ENCODE peak calls at places on chromosomes 12 and 14, in nine cellular contexts. One of them, this sample, is unnamed. For H3K9me3, the result is how much of the 10 kb centered on the place peaks cover.

GRCh38 chr12:31589896-31590729 is 823 bp downstream of the DENND5B start:
- DNase-seq in cardiac muscle cell: peak
- DNase-seq in adrenal gland: peak
- DNase-seq in uterus: peak
- DNase-seq in HCT116: peak
- DNase-seq in CD8-positive, alpha-beta T cell: no peak
- DNase-seq in lower lobe of right lung: peak
- DNase-seq in body of pancreas: peak
- DNase-seq in CD8-positive, alpha-beta memory T cell: peak
- DNase-seq in this sample: peak

GRCh38 chr14:57831981-57832380 is 33.9 kb downstream of the SLC35F4 start:
- DNase-seq in cardiac muscle cell: no peak
- DNase-seq in adrenal gland: no peak
- DNase-seq in uterus: no peak
- DNase-seq in HCT116: no peak
- DNase-seq in CD8-positive, alpha-beta T cell: no peak
- DNase-seq in lower lobe of right lung: no peak
- DNase-seq in body of pancreas: no peak
- DNase-seq in CD8-positive, alpha-beta memory T cell: no peak
- DNase-seq in this sample: no peak

GRCh38 chr14:26370118-26370517 is 227.7 kb downstream of the NOVA1 start:
- DNase-seq in cardiac muscle cell: peak
- DNase-seq in adrenal gland: no peak
- DNase-seq in uterus: no peak
- DNase-seq in HCT116: no peak
- DNase-seq in CD8-positive, alpha-beta T cell: no peak
- DNase-seq in lower lobe of right lung: no peak
- DNase-seq in body of pancreas: no peak
- DNase-seq in CD8-positive, alpha-beta memory T cell: no peak
- DNase-seq in this sample: no peak

GRCh38 chr12:116559330-116560080 is at the start of gene MAP1LC3B2:
- DNase-seq in cardiac muscle cell: peak
- DNase-seq in adrenal gland: peak
- DNase-seq in uterus: no peak
- DNase-seq in HCT116: peak
- DNase-seq in CD8-positive, alpha-beta T cell: peak
- DNase-seq in lower lobe of right lung: peak
- DNase-seq in body of pancreas: peak
- DNase-seq in CD8-positive, alpha-beta memory T cell: peak
- DNase-seq in this sample: peak

GRCh38 chr14:92613008-92613658 is 99.6 kb downstream of the RIN3 start:
- DNase-seq in cardiac muscle cell: peak
- DNase-seq in adrenal gland: no peak
- DNase-seq in uterus: no peak
- DNase-seq in HCT116: no peak
- DNase-seq in CD8-positive, alpha-beta T cell: peak
- DNase-seq in lower lobe of right lung: peak
- DNase-seq in body of pancreas: no peak
- DNase-seq in CD8-positive, alpha-beta memory T cell: peak
- DNase-seq in this sample: peak

GRCh38 chr12:39071611-39072010 is 166.2 kb upstream of the CPNE8 start:
- DNase-seq in cardiac muscle cell: peak
- DNase-seq in adrenal gland: no peak
- DNase-seq in uterus: no peak
- DNase-seq in HCT116: no peak
- DNase-seq in CD8-positive, alpha-beta T cell: no peak
- DNase-seq in lower lobe of right lung: no peak
- DNase-seq in body of pancreas: no peak
- DNase-seq in CD8-positive, alpha-beta memory T cell: no peak
- DNase-seq in this sample: no peak

GRCh38 chr12:3342051-3342450 is 149.0 kb upstream of the PRMT8 start:
- DNase-seq in cardiac muscle cell: peak
- DNase-seq in adrenal gland: no peak
- DNase-seq in uterus: no peak
- DNase-seq in HCT116: no peak
- DNase-seq in CD8-positive, alpha-beta T cell: no peak
- DNase-seq in lower lobe of right lung: no peak
- DNase-seq in body of pancreas: no peak
- DNase-seq in CD8-positive, alpha-beta memory T cell: no peak
- DNase-seq in this sample: no peak

GRCh38 chr12:16586350-16587109 is 19.4 kb downstream of the LMO3 start:
- DNase-seq in cardiac muscle cell: peak
- DNase-seq in adrenal gland: peak
- DNase-seq in uterus: peak
- DNase-seq in HCT116: no peak
- DNase-seq in CD8-positive, alpha-beta T cell: no peak
- DNase-seq in lower lobe of right lung: no peak
- DNase-seq in body of pancreas: peak
- DNase-seq in CD8-positive, alpha-beta memory T cell: no peak
- DNase-seq in this sample: no peak

GRCh38 chr14:68440776-68441175 is 352.1 kb downstream of the ZFP36L1 start:
- DNase-seq in cardiac muscle cell: no peak
- DNase-seq in adrenal gland: no peak
- DNase-seq in uterus: no peak
- DNase-seq in HCT116: no peak
- DNase-seq in CD8-positive, alpha-beta T cell: no peak
- DNase-seq in lower lobe of right lung: no peak
- DNase-seq in body of pancreas: no peak
- DNase-seq in CD8-positive, alpha-beta memory T cell: no peak
- DNase-seq in this sample: no peak

GRCh38 chr14:106343636-106344035 is 817.3 kb downstream of the TMEM121 start:
- DNase-seq in cardiac muscle cell: no peak
- DNase-seq in adrenal gland: no peak
- DNase-seq in uterus: no peak
- DNase-seq in HCT116: no peak
- DNase-seq in CD8-positive, alpha-beta T cell: no peak
- DNase-seq in lower lobe of right lung: no peak
- DNase-seq in body of pancreas: no peak
- DNase-seq in CD8-positive, alpha-beta memory T cell: no peak
- DNase-seq in this sample: no peak

GRCh38 chr12:80187660-80188090 is 88.3 kb downstream of the OTOGL start:
- DNase-seq in cardiac muscle cell: peak
- DNase-seq in adrenal gland: peak
- DNase-seq in uterus: peak
- DNase-seq in HCT116: no peak
- DNase-seq in CD8-positive, alpha-beta T cell: no peak
- DNase-seq in lower lobe of right lung: no peak
- DNase-seq in body of pancreas: peak
- DNase-seq in CD8-positive, alpha-beta memory T cell: no peak
- DNase-seq in this sample: peak

GRCh38 chr12:109677323-109677722 is 36.3 kb upstream of the FAM222A start:
- DNase-seq in cardiac muscle cell: no peak
- DNase-seq in adrenal gland: no peak
- DNase-seq in uterus: no peak
- DNase-seq in HCT116: no peak
- DNase-seq in CD8-positive, alpha-beta T cell: no peak
- DNase-seq in lower lobe of right lung: no peak
- DNase-seq in body of pancreas: no peak
- DNase-seq in CD8-positive, alpha-beta memory T cell: no peak
- DNase-seq in this sample: no peak

GRCh38 chr14:81371802-81372201 is 28.3 kb downstream of the STON2 start:
- DNase-seq in cardiac muscle cell: no peak
- DNase-seq in adrenal gland: no peak
- DNase-seq in uterus: no peak
- DNase-seq in HCT116: no peak
- DNase-seq in CD8-positive, alpha-beta T cell: no peak
- DNase-seq in lower lobe of right lung: no peak
- DNase-seq in body of pancreas: no peak
- DNase-seq in CD8-positive, alpha-beta memory T cell: no peak
- DNase-seq in this sample: no peak

GRCh38 chr12:101172316-101172715 is 37.7 kb downstream of the SLC5A8 start:
- DNase-seq in cardiac muscle cell: peak
- DNase-seq in adrenal gland: peak
- DNase-seq in uterus: no peak
- DNase-seq in HCT116: no peak
- DNase-seq in CD8-positive, alpha-beta T cell: no peak
- DNase-seq in lower lobe of right lung: no peak
- DNase-seq in body of pancreas: no peak
- DNase-seq in CD8-positive, alpha-beta memory T cell: no peak
- DNase-seq in this sample: no peak

GRCh38 chr14:23404331-23404900 is 3.7 kb downstream of the MYH6 start:
- DNase-seq in cardiac muscle cell: no peak
- DNase-seq in adrenal gland: no peak
- DNase-seq in uterus: no peak
- DNase-seq in HCT116: no peak
- DNase-seq in CD8-positive, alpha-beta T cell: no peak
- DNase-seq in lower lobe of right lung: no peak
- DNase-seq in body of pancreas: no peak
- DNase-seq in CD8-positive, alpha-beta memory T cell: no peak
- DNase-seq in this sample: no peak

GRCh38 chr12:13073191-13073590 is 29.0 kb downstream of the FAM234B start:
- DNase-seq in cardiac muscle cell: no peak
- DNase-seq in adrenal gland: peak
- DNase-seq in uterus: no peak
- DNase-seq in HCT116: no peak
- DNase-seq in CD8-positive, alpha-beta T cell: no peak
- DNase-seq in lower lobe of right lung: no peak
- DNase-seq in body of pancreas: no peak
- DNase-seq in CD8-positive, alpha-beta memory T cell: no peak
- DNase-seq in this sample: no peak

GRCh38 chr14:32434880-32435279 is 105.8 kb downstream of the AKAP6 start:
- DNase-seq in cardiac muscle cell: no peak
- DNase-seq in adrenal gland: no peak
- DNase-seq in uterus: no peak
- DNase-seq in HCT116: no peak
- DNase-seq in CD8-positive, alpha-beta T cell: no peak
- DNase-seq in lower lobe of right lung: no peak
- DNase-seq in body of pancreas: no peak
- DNase-seq in CD8-positive, alpha-beta memory T cell: no peak
- DNase-seq in this sample: no peak
- H3K4me3 ChIP-seq in cardiac muscle cell: no peak
- H3K4me3 ChIP-seq in adrenal gland: no peak
- H3K4me3 ChIP-seq in uterus: no peak
- H3K4me3 ChIP-seq in HCT116: no peak
- H3K4me3 ChIP-seq in CD8-positive, alpha-beta T cell: no peak
- H3K4me3 ChIP-seq in lower lobe of right lung: no peak
- H3K4me3 ChIP-seq in body of pancreas: no peak
- H3K4me3 ChIP-seq in CD8-positive, alpha-beta memory T cell: no peak
- H3K4me3 ChIP-seq in this sample: no peak

GRCh38 chr12:75813066-75813465 is 218.5 kb downstream of the PHLDA1 start:
- DNase-seq in cardiac muscle cell: no peak
- DNase-seq in adrenal gland: no peak
- DNase-seq in uterus: no peak
- DNase-seq in HCT116: no peak
- DNase-seq in CD8-positive, alpha-beta T cell: no peak
- DNase-seq in lower lobe of right lung: no peak
- DNase-seq in body of pancreas: no peak
- DNase-seq in CD8-positive, alpha-beta memory T cell: no peak
- DNase-seq in this sample: no peak

GRCh38 chr12:75812341-75813018 is 219.1 kb downstream of the PHLDA1 start:
- DNase-seq in cardiac muscle cell: no peak
- DNase-seq in adrenal gland: no peak
- DNase-seq in uterus: no peak
- DNase-seq in HCT116: no peak
- DNase-seq in CD8-positive, alpha-beta T cell: no peak
- DNase-seq in lower lobe of right lung: no peak
- DNase-seq in body of pancreas: no peak
- DNase-seq in CD8-positive, alpha-beta memory T cell: no peak
- DNase-seq in this sample: no peak

GRCh38 chr12:75816892-75817291 is 214.7 kb downstream of the PHLDA1 start:
- DNase-seq in cardiac muscle cell: peak
- DNase-seq in adrenal gland: no peak
- DNase-seq in uterus: no peak
- DNase-seq in HCT116: peak
- DNase-seq in CD8-positive, alpha-beta T cell: no peak
- DNase-seq in lower lobe of right lung: no peak
- DNase-seq in body of pancreas: no peak
- DNase-seq in CD8-positive, alpha-beta memory T cell: peak
- DNase-seq in this sample: peak

GRCh38 chr12:75815756-75816155 is 215.8 kb downstream of the PHLDA1 start:
- DNase-seq in cardiac muscle cell: no peak
- DNase-seq in adrenal gland: no peak
- DNase-seq in uterus: no peak
- DNase-seq in HCT116: no peak
- DNase-seq in CD8-positive, alpha-beta T cell: no peak
- DNase-seq in lower lobe of right lung: no peak
- DNase-seq in body of pancreas: no peak
- DNase-seq in CD8-positive, alpha-beta memory T cell: no peak
- DNase-seq in this sample: no peak

GRCh38 chr12:75814856-75815754 is 216.5 kb downstream of the PHLDA1 start:
- DNase-seq in cardiac muscle cell: peak
- DNase-seq in adrenal gland: peak
- DNase-seq in uterus: peak
- DNase-seq in HCT116: no peak
- DNase-seq in CD8-positive, alpha-beta T cell: no peak
- DNase-seq in lower lobe of right lung: no peak
- DNase-seq in body of pancreas: peak
- DNase-seq in CD8-positive, alpha-beta memory T cell: peak
- DNase-seq in this sample: peak
- H3K27ac ChIP-seq in cardiac muscle cell: no peak
- H3K27ac ChIP-seq in adrenal gland: no peak
- H3K27ac ChIP-seq in uterus: peak
- H3K27ac ChIP-seq in HCT116: peak
- H3K27ac ChIP-seq in CD8-positive, alpha-beta T cell: no peak
- H3K27ac ChIP-seq in lower lobe of right lung: peak
- H3K27ac ChIP-seq in body of pancreas: no peak
- H3K27ac ChIP-seq in CD8-positive, alpha-beta memory T cell: no peak
- H3K27ac ChIP-seq in this sample: peak

DNA sequence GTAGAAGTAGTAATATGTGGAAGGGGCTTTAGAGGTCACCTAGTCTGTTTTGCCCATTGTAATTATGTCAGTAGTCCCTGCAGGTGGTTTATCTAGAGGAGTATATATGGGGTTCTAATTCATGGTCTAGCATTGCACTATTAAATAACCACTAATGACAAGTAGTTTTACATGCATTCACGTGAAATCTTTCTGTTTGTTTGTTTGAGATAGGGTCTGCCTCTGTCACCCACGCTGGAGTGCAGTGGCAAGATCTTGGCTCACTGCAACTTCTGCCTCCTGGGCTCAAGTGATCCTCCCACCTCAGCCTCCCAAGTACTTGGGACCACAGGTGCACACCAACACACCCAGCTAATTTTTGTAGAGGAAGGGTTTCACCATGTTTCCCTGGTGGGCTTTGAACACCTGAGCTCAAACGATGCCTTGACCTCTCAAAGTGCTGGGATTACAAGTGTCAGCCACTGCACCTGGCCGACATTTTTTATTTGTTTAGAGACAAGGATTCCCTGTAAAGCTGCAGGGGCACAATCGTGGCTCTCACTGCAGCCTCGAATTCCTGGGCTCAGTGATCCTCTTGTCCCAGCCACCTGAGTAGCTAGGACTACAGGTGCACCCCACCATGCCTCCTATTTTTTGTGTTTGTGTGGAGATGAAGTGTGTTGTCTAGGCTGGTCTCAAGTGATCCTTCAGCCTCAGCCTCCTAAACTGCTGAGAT is 12.0 kb upstream of the PSEN1 start:
- DNase-seq in cardiac muscle cell: no peak
- DNase-seq in adrenal gland: no peak
- DNase-seq in uterus: no peak
- DNase-seq in HCT116: no peak
- DNase-seq in CD8-positive, alpha-beta T cell: no peak
- DNase-seq in lower lobe of right lung: no peak
- DNase-seq in body of pancreas: no peak
- DNase-seq in CD8-positive, alpha-beta memory T cell: no peak
- DNase-seq in this sample: no peak
- H3K9me3 ChIP-seq in cardiac muscle cell: under half
- H3K9me3 ChIP-seq in adrenal gland: under half
- H3K9me3 ChIP-seq in uterus: under half
- H3K9me3 ChIP-seq in HCT116: under half
- H3K9me3 ChIP-seq in CD8-positive, alpha-beta T cell: under half
- H3K9me3 ChIP-seq in lower lobe of right lung: under half
- H3K9me3 ChIP-seq in body of pancreas: under half
- H3K9me3 ChIP-seq in CD8-positive, alpha-beta memory T cell: under half
- H3K9me3 ChIP-seq in this sample: under half

GRCh38 chr12:74999474-74999873 is 210.2 kb downstream of the KCNC2 start:
- DNase-seq in cardiac muscle cell: no peak
- DNase-seq in adrenal gland: no peak
- DNase-seq in uterus: no peak
- DNase-seq in HCT116: no peak
- DNase-seq in CD8-positive, alpha-beta T cell: no peak
- DNase-seq in lower lobe of right lung: no peak
- DNase-seq in body of pancreas: no peak
- DNase-seq in CD8-positive, alpha-beta memory T cell: no peak
- DNase-seq in this sample: no peak
- H3K4me3 ChIP-seq in cardiac muscle cell: no peak
- H3K4me3 ChIP-seq in adrenal gland: no peak
- H3K4me3 ChIP-seq in uterus: no peak
- H3K4me3 ChIP-seq in HCT116: no peak
- H3K4me3 ChIP-seq in CD8-positive, alpha-beta T cell: no peak
- H3K4me3 ChIP-seq in lower lobe of right lung: no peak
- H3K4me3 ChIP-seq in body of pancreas: no peak
- H3K4me3 ChIP-seq in CD8-positive, alpha-beta memory T cell: peak
- H3K4me3 ChIP-seq in this sample: no peak